ENCODE peak calls at places on chromosomes 7 and 10, in eight cellular contexts. L is Calu3; W is AG04450; I is lower lobe of right lung; M is CD8-positive, alpha-beta T cell; P is fibroblast of the aortic adventitia; X is GM06990; K is brain microvascular endothelial cell. F is an unnamed sample.

GRCh38 chr10:62048919-62049636 is 147.6 kb downstream of the ARID5B start:
- DNase-seq in L (peak), W (peak), I (peak), M (peak), P (peak), X (peak), K (peak), F (no peak)

GRCh38 chr10:111600772-111601171 is 523.9 kb downstream of the ADRA2A start:
- DNase-seq in L (no peak), W (no peak), I (no peak), M (no peak), P (no peak), X (no peak), K (no peak), F (no peak)

GRCh38 chr7:2403718-2404648 is 572 bp downstream of the CHST12 start:
- DNase-seq in L (peak), W (no peak), I (no peak), M (peak), P (peak), X (no peak), K (peak), F (no peak)

GRCh38 chr7:102287465-102288146 is 938 bp downstream of the SH2B2 start:
- DNase-seq in L (no peak), W (no peak), I (peak), M (no peak), P (no peak), X (peak), K (no peak), F (no peak)

GRCh38 chr10:98150544-98150943 is 16.1 kb downstream of the R3HCC1L start:
- DNase-seq in L (no peak), W (peak), I (no peak), M (no peak), P (peak), X (no peak), K (peak), F (no peak)

GRCh38 chr7:954330-955238 is at the start of gene ADAP1:
- DNase-seq in L (peak), W (no peak), I (peak), M (peak), P (peak), X (peak), K (no peak), F (peak)

GRCh38 chr7:2758673-2759603 is 70.9 kb downstream of the AMZ1 start:
- DNase-seq in L (no peak), W (no peak), I (no peak), M (no peak), P (no peak), X (no peak), K (no peak), F (no peak)

GRCh38 chr10:33214174-33214573 is 120.3 kb downstream of the NRP1 start:
- DNase-seq in L (no peak), W (no peak), I (no peak), M (no peak), P (no peak), X (peak), K (no peak), F (no peak)

GRCh38 chr7:49596701-49597491 is 176.5 kb upstream of the VWC2 start:
- DNase-seq in L (no peak), W (no peak), I (no peak), M (no peak), P (no peak), X (no peak), K (no peak), F (no peak)

GRCh38 chr10:118467200-118467599 is 125.1 kb upstream of the FAM204A start:
- DNase-seq in L (no peak), W (no peak), I (no peak), M (no peak), P (no peak), X (no peak), K (no peak), F (no peak)

DNA sequence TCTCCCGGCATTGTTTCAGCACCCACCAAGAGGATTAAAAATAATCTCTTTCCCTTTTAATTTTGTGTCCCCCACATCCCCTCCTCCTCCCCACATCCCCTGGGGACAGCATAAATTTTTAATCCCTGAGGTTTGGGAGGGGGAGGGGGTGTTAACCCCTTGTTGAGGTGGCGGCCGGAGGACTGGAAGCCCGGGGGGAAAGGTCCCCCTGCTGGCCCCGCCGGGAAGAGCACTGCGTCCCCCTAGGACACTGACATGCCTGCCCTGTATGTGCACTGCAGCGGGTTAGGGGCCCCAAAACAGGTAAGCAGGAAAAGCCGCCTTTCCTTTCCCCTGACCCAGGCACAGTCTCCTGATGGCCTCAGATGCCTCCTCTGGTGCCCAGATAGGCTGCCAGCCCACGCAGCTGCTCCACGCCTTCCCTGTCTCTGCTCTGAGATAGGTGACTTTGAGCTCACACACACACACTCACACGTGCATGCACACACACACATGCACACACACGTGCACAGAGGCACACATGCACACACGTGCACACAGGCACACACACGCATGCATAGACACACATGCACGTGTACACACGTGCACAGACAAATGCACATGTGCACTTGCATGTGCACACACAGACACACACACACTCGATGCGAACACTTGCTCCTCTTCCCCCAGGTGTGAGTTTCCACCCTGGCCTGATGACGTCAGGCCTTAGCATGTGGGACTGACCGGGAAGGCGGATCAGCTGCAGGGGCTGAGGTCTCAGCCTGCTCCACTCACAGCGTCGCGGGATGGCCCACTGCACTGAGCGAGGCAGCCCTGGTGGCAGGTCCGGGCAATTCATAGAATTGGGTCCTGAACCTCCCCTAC is 12.3 kb downstream of the CNPY1 start:
- DNase-seq in L (peak), W (no peak), I (no peak), M (no peak), P (no peak), X (peak), K (no peak), F (peak)
- TF ChIP-seq CTCF in L (peak), W (peak), I (peak), M (no peak), P (peak), X (peak), K (peak), F (peak)

GRCh38 chr10:127195041-127195506 is 1.3 kb downstream of the INSYN2A start:
- DNase-seq in L (no peak), W (no peak), I (no peak), M (no peak), P (no peak), X (no peak), K (no peak), F (no peak)
- TF ChIP-seq CTCF in L (no peak), W (no peak), I (no peak), M (no peak), P (no peak), X (no peak), K (no peak), F (no peak)

DNA sequence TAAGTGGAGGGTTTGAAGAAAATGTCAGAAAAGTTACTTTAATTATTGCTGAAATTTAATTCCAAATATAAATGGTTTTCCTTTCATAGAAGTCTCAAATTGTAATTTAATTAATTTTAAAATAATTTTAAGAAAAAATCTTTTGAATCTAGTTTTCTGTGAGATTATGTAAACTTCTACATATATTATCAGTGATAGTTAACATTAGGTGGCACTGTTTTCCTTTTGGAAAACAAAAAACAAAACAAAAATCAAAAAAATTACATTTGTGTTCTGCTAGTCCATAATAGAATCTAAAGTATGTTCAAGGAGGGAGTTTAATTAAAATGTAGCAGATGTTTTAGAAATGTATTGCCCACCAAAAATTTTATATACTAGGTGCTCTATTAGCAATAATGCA is 1456.7 kb downstream of the REEP3 start:
- DNase-seq in L (no peak), W (no peak), I (no peak), M (no peak), P (no peak), X (no peak), K (no peak), F (no peak)
- TF ChIP-seq CTCF in L (no peak), W (no peak), I (no peak), M (no peak), P (no peak), X (no peak), K (no peak), F (no peak)

GRCh38 chr7:86470763-86471162 is 172.9 kb upstream of the GRM3 start:
- DNase-seq in L (no peak), W (no peak), I (no peak), M (no peak), P (no peak), X (no peak), K (no peak), F (no peak)

DNA sequence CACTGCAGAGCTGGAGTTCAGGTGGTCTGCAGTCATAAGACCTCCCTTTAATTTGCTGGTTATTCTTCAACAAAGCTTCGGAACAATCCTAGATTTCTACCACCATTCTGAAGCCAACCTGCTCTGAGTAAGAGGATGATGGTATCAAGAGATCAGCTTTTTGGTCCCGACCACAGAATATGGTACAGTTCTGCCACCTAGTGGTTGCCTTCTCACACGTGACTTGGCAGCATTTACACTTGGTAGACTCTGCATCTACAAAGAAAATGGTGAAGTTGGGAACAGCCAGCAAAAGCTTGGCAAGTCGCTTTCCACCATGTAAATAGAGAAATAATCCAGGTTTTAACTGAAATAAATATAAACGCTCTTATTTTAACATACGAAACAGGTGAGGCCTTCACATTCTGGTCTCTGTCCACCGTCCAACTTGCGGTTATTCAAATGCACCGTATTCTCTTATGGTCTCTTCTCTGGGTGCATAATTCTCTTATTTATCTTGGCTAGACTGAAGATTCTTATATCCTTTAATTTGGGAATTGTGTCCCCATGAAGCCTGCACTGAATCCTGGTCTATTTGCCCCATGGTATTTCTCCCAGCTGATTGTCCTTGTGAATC is 173.9 kb upstream of the GRM3 start:
- DNase-seq in L (peak), W (no peak), I (no peak), M (peak), P (peak), X (peak), K (peak), F (peak)
- TF ChIP-seq CTCF in L (peak), W (peak), I (peak), M (no peak), P (peak), X (peak), K (peak), F (peak)

DNA sequence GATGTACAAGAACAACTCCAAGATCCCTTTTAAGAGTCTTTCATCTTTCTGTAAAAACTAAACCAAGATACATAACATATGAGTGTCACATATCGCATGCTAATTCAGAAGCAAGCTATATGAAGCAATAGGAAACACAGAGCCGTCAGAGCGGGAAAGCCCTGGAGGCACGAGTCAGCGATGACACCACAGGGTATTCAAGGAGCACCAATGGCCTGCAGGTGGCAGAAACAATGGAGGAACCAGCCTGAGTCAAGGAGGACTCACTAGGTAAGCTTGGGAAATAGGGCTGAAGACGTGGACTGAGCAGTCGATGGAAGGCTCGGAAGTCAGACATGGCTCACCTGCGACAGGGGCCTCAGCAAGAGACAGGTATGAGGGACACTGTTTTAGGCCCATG is 214.4 kb downstream of the FAM107B start:
- DNase-seq in L (peak), W (no peak), I (peak), M (peak), P (peak), X (no peak), K (no peak), F (no peak)
- TF ChIP-seq CTCF in L (no peak), W (no peak), I (peak), M (peak), P (peak), X (peak), K (peak), F (no peak)